ENCODE peak calls at places on chromosome 6, in seven cellular contexts. P is AG08395; D is AG10803; Y is AML-193; C is cardiac muscle cell; G is activated CD4-positive, CD25-positive, alpha-beta regulatory T cell; U is T-helper 1 cell. F is an unnamed sample.

GRCh38 chr6:125995972-125996580 is 9.7 kb downstream of the TRMT11 start:
- DNase-seq in D (peak; percentile 49), U (peak; percentile 65), Y (peak; percentile 73), P (peak; percentile 70), C (peak; percentile 78), G (peak; percentile 46), F (peak; percentile 64)

GRCh38 chr6:102853249-102853955 is 1459.9 kb downstream of the GRIK2 start:
- DNase-seq in D (no peak), C (no peak), U (no peak), P (no peak), Y (no peak), G (no peak), F (no peak)

GRCh38 chr6:33894438-33894837 is 90.6 kb upstream of the MLN start:
- DNase-seq in G (no peak), U (no peak), C (no peak), Y (no peak), P (peak; percentile 59), D (peak; percentile 80), F (no peak)

GRCh38 chr6:63573140-63573898 is 1.0 kb downstream of the LOC128125822 start:
- DNase-seq in Y (peak; percentile 52), U (peak; percentile 63), P (peak; percentile 52), C (peak; percentile 71), D (peak; percentile 70), G (peak; percentile 50), F (peak; percentile 53)

GRCh38 chr6:41917528-41917927 is 3.4 kb downstream of the MED20 start:
- DNase-seq in D (peak; percentile 94), U (no peak), P (peak; percentile 91), C (no peak), Y (no peak), G (no peak), F (no peak)

GRCh38 chr6:104983296-104983695 is 26.4 kb downstream of the LIN28B start:
- DNase-seq in C (no peak), U (no peak), D (no peak), P (no peak), Y (no peak), G (no peak), F (no peak)

GRCh38 chr6:35300848-35301247 is 3.2 kb downstream of the DEF6 start:
- DNase-seq in C (no peak), P (no peak), G (no peak), U (peak; percentile 34), D (no peak), Y (peak; percentile 26), F (no peak)

GRCh38 chr6:13304101-13304500 is 24.2 kb downstream of the TBC1D7 start:
- DNase-seq in P (no peak), Y (no peak), D (no peak), G (no peak), U (no peak), C (no peak), F (no peak)

GRCh38 chr6:47781732-47782131 is at the start of gene OPN5:
- DNase-seq in D (no peak), P (no peak), Y (no peak), U (no peak), G (no peak), C (no peak), F (no peak)

GRCh38 chr6:165877773-165878172 is 214.7 kb upstream of the PDE10A start:
- DNase-seq in G (no peak), P (no peak), D (no peak), C (no peak), Y (no peak), U (no peak), F (no peak)

GRCh38 chr6:90286884-90287488 is 9.7 kb downstream of the BACH2 start:
- DNase-seq in P (no peak), C (peak; percentile 66), U (no peak), G (no peak), Y (peak; percentile 77), D (no peak), F (no peak)

GRCh38 chr6:169994734-169995133 is 243.3 kb downstream of the ERMARD start:
- DNase-seq in C (no peak), P (no peak), G (no peak), Y (no peak), D (no peak), U (no peak), F (no peak)

GRCh38 chr6:11833626-11834592 is 55.3 kb upstream of the ADTRP start:
- DNase-seq in Y (no peak), P (no peak), C (no peak), G (no peak), D (no peak), U (no peak), F (no peak)

F was measured in effector CD8-positive, alpha-beta T cell.